ENCODE peak calls at places on chromosomes 11 and 22, in four cellular contexts. W is activated CD8-positive, alpha-beta T cell treated with anti-CD3 and anti-CD28 coated beads for 36 hours; V is dermis microvascular lymphatic vessel endothelial cell; R is NCI-H2029 treated with DMSO at 0.1 percent for 48 hours. T is an unnamed sample.

GRCh38 chr11:66701432-66702240 is 23.9 kb upstream of the RBM4B start:
- DNase-seq in W (peak), V (peak), R (peak), T (peak)

GRCh38 chr22:29344137-29344536 is 28.6 kb upstream of the RASL10A start:
- DNase-seq in W (no peak), V (peak), R (peak), T (no peak)

GRCh38 chr11:59676205-59676604 is 7.4 kb upstream of the PATL1 start:
- DNase-seq in W (no peak), V (no peak), R (no peak), T (no peak)

GRCh38 chr22:20019661-20020532 is 1.0 kb upstream of the TANGO2 start:
- DNase-seq in W (no peak), V (no peak), R (no peak), T (no peak)

GRCh38 chr11:104333977-104334376 is 170.0 kb upstream of the PDGFD start:
- DNase-seq in W (peak), V (no peak), R (no peak), T (no peak)

GRCh38 chr11:19332476-19332875 is 91.7 kb upstream of the E2F8 start:
- DNase-seq in W (no peak), V (no peak), R (no peak), T (no peak)

GRCh38 chr11:32775908-32776307 is 18.6 kb downstream of the CCDC73 start:
- DNase-seq in W (no peak), V (no peak), R (no peak), T (no peak)

GRCh38 chr11:80651004-80651403 is 1210.2 kb upstream of the TENM4 start:
- DNase-seq in W (no peak), V (no peak), R (no peak), T (no peak)

GRCh38 chr11:59616396-59616982 is 915 bp upstream of the OSBP start:
- DNase-seq in W (no peak), V (no peak), R (peak), T (no peak)

GRCh38 chr11:103862827-103863213 is 173.6 kb upstream of the DDI1 start:
- DNase-seq in W (no peak), V (no peak), R (no peak), T (no peak)

GRCh38 chr11:47881145-47881544 is 33.0 kb upstream of the NUP160 start:
- DNase-seq in W (no peak), V (no peak), R (no peak), T (no peak)

GRCh38 chr11:133787379-133788103 is 57.8 kb downstream of the SPATA19 start:
- DNase-seq in W (no peak), V (no peak), R (no peak), T (no peak)

GRCh38 chr11:76206327-76207081 is at the start of gene WNT11:
- DNase-seq in W (peak), V (no peak), R (no peak), T (no peak)

GRCh38 chr22:25362215-25362882 is 142.9 kb downstream of the CRYBB2 start:
- DNase-seq in W (peak), V (no peak), R (peak), T (peak)

GRCh38 chr11:118646393-118646792 is 33.1 kb downstream of the TREH start:
- DNase-seq in W (no peak), V (no peak), R (no peak), T (no peak)

GRCh38 chr22:50115693-50116092 is 25.9 kb downstream of the MOV10L1 start:
- DNase-seq in W (no peak), V (peak), R (no peak), T (no peak)

GRCh38 chr22:47196493-47196849 is 434.0 kb downstream of the TBC1D22A start:
- DNase-seq in W (no peak), V (no peak), R (no peak), T (no peak)

GRCh38 chr11:93908689-93909088 is 58.3 kb upstream of the VSTM5 start:
- DNase-seq in W (no peak), V (no peak), R (no peak), T (no peak)

GRCh38 chr22:17199131-17199731 is 20.0 kb downstream of the ADA2 start:
- DNase-seq in W (no peak), V (peak), R (peak), T (no peak)

GRCh38 chr11:102546427-102546826 is 15.9 kb upstream of the MMP7 start:
- DNase-seq in W (no peak), V (no peak), R (no peak), T (no peak)

GRCh38 chr11:36073411-36074203 is 129.7 kb downstream of the LDLRAD3 start:
- DNase-seq in W (no peak), V (peak), R (no peak), T (no peak)

GRCh38 chr11:85947431-85948272 is 92.5 kb downstream of the CCDC83 start:
- DNase-seq in W (peak), V (no peak), R (no peak), T (no peak)

GRCh38 chr11:14182833-14183340 is 176.1 kb downstream of the RRAS2 start:
- DNase-seq in W (no peak), V (no peak), R (no peak), T (no peak)

GRCh38 chr11:15897211-15897960 is 459.0 kb downstream of the SOX6 start:
- DNase-seq in W (no peak), V (no peak), R (no peak), T (peak)

GRCh38 chr11:110874651-110875050 is 162.4 kb upstream of the ARHGAP20 start:
- DNase-seq in W (no peak), V (no peak), R (no peak), T (no peak)

GRCh38 chr22:29071261-29072045 is 1.4 kb upstream of the KREMEN1 start:
- DNase-seq in W (peak), V (no peak), R (no peak), T (peak)